ENCODE peak calls at places on chromosomes 1 and 21, in eight cellular contexts. Y, G, T, C, L, X, H and W are unnamed samples.

GRCh38 chr1:226674892-226675719 is 64.0 kb downstream of the ITPKB start:
- DNase-seq in H (peak), X (no peak), C (no peak), T (peak), G (no peak), Y (peak), L (no peak), W (no peak)

GRCh38 chr21:36747815-36748381 is 49.0 kb downstream of the SIM2 start:
- DNase-seq in H (peak), L (peak), G (no peak), T (no peak), X (no peak), Y (peak), C (no peak), W (no peak)

GRCh38 chr21:35217504-35218060 is 168.5 kb upstream of the RUNX1 start:
- DNase-seq in Y (no peak), T (no peak), H (no peak), L (no peak), C (peak), X (no peak), G (peak), W (no peak)

GRCh38 chr1:15997637-15998280 is 6.3 kb upstream of the SRARP start:
- DNase-seq in G (no peak), X (no peak), Y (no peak), C (no peak), H (no peak), T (no peak), L (no peak), W (no peak)

GRCh38 chr1:197958861-197959260 is 41.7 kb downstream of the LHX9 start:
- DNase-seq in L (no peak), C (no peak), H (no peak), Y (no peak), X (no peak), G (no peak), T (no peak), W (no peak)

GRCh38 chr21:44024895-44025353 is 12.8 kb downstream of the TRAPPC10 start:
- DNase-seq in X (no peak), G (no peak), Y (peak), H (peak), C (peak), T (peak), L (no peak), W (peak)

GRCh38 chr21:37357691-37358090 is 8.9 kb upstream of the DYRK1A start:
- DNase-seq in G (no peak), H (no peak), C (peak), Y (no peak), X (no peak), L (no peak), T (no peak), W (no peak)

GRCh38 chr21:29072873-29073221 is 601 bp downstream of the CCT8 start:
- DNase-seq in L (peak), Y (no peak), G (no peak), H (no peak), T (no peak), X (no peak), C (no peak), W (no peak)

GRCh38 chr1:98046031-98046641 is 125.3 kb upstream of the DPYD start:
- DNase-seq in C (peak), H (no peak), Y (no peak), L (peak), G (no peak), T (peak), X (no peak), W (no peak)

GRCh38 chr1:17189632-17190525 is 15.0 kb upstream of the PADI1 start:
- DNase-seq in T (no peak), H (no peak), X (no peak), C (peak), G (peak), Y (no peak), L (no peak), W (peak)

GRCh38 chr1:8790987-8791386 is 26.5 kb downstream of the RERE start:
- DNase-seq in X (no peak), Y (no peak), G (no peak), L (no peak), H (no peak), T (no peak), C (no peak), W (peak)
- H3K4me3 ChIP-seq in X (no peak), Y (no peak), G (no peak), L (no peak), H (no peak), T (no peak), C (no peak), W (no peak)

GRCh38 chr1:40862008-40862863 is at the start of gene CITED4:
- DNase-seq in G (no peak), Y (peak), T (peak), L (peak), C (peak), H (peak), X (peak), W (peak)

GRCh38 chr1:40859017-40859416 is 3.1 kb downstream of the CITED4 start:
- DNase-seq in H (no peak), C (no peak), G (no peak), X (no peak), L (no peak), Y (no peak), T (no peak), W (no peak)

GRCh38 chr1:40857737-40858136 is 4.4 kb downstream of the CITED4 start:
- DNase-seq in X (no peak), T (peak), Y (no peak), G (no peak), L (no peak), C (no peak), H (no peak), W (no peak)

GRCh38 chr1:40860706-40861226 is 1.4 kb downstream of the CITED4 start:
- DNase-seq in X (no peak), C (no peak), G (no peak), H (peak), Y (no peak), T (no peak), L (no peak), W (no peak)

GRCh38 chr1:40861227-40862003 is 748 bp downstream of the CITED4 start:
- DNase-seq in H (peak), T (peak), X (no peak), C (peak), Y (peak), G (no peak), L (peak), W (no peak)
- TF ChIP-seq CTCF in H (no peak), T (no peak), X (no peak), C (no peak), Y (no peak), G (no peak), L (no peak), W (no peak)

DNA sequence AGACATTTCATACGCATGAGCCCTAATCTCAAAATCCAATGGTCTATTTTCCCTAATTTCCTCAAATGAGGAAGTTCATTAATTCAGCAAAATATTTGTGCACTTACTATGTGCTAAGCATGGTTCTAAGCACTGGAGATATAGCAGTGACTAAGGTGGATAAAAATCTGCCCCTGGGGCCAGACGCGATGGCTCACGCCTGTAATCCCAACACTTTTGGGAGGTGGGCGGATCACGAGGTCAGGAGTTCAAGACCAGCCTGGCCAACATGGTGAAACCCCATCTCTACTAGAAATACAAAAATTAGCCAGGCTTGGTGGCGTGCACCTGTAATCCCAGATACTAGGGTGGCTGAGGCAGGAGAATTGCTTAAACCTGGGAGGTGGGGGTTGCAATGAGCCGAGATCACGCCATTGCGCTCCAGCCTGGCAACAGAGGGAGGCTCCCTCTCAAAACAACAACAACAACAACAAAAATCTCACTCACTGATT is 4.3 kb upstream of the MIIP start:
- DNase-seq in C (peak), G (no peak), X (no peak), T (no peak), L (no peak), H (no peak), Y (no peak), W (no peak)
- H3K4me3 ChIP-seq in C (no peak), G (no peak), X (no peak), T (no peak), L (no peak), H (no peak), Y (no peak), W (no peak)

GRCh38 chr1:47569681-47570470 is 132.0 kb downstream of the FOXD2 start:
- DNase-seq in G (peak), H (peak), L (peak), X (peak), Y (no peak), C (peak), T (peak), W (peak)
- TF ChIP-seq CTCF in G (peak), H (peak), L (no peak), X (peak), Y (no peak), C (peak), T (peak), W (peak)

DNA sequence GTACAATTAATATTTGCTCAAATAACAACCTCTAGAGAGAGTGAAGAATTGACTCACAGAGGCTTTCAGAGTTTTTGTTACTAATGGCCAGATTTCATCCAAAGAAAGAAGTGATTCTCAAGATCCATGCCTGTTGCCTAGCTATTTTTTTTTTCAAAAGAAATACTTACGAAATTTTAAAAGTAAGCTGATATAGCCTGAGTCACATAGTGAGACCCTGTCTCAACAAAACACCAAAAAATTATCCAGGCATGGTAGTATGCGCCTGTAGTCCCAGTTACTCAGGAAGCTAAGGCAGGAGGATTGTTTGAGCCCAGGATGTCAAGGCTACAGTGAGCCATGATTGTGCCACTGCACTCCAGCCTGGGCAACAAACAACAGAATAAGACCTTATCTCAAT is 14.6 kb downstream of the PALMD start:
- DNase-seq in C (peak), H (no peak), Y (no peak), L (no peak), X (no peak), G (no peak), T (no peak), W (no peak)
- H3K4me3 ChIP-seq in C (no peak), H (no peak), Y (no peak), L (no peak), X (no peak), G (no peak), T (no peak), W (no peak)

GRCh38 chr1:234478481-234479309 is at the start of gene TARBP1:
- DNase-seq in C (peak), L (peak), T (peak), H (peak), X (peak), G (no peak), Y (peak), W (no peak)
- TF ChIP-seq CTCF in C (peak), L (no peak), T (no peak), H (no peak), X (peak), G (peak), Y (no peak), W (peak)

GRCh38 chr1:230661976-230662375 is 19.7 kb downstream of the COG2 start:
- DNase-seq in H (no peak), L (no peak), T (no peak), Y (no peak), C (no peak), X (no peak), G (no peak), W (no peak)
- H3K4me3 ChIP-seq in H (no peak), L (no peak), T (no peak), Y (no peak), C (no peak), X (no peak), G (no peak), W (no peak)

GRCh38 chr1:2539312-2539907 is 9.3 kb upstream of the HES5 start:
- DNase-seq in L (no peak), H (no peak), T (no peak), Y (no peak), G (no peak), X (no peak), C (no peak), W (no peak)
- TF ChIP-seq CTCF in L (peak), H (no peak), T (peak), Y (no peak), G (no peak), X (peak), C (peak), W (peak)